ENCODE peak calls at places on chromosomes 11 and 22, in nine cellular contexts. E is CD8-positive, alpha-beta memory T cell; J is CD8-positive, alpha-beta T cell; Y is mucosa of gallbladder; D is Ammon's horn; A is M059J; X is HFFc6; K is COR-L47; S is fibroblast of lung. F is an unnamed sample.
A peak's percentile ranks its signal among the peaks of the same experiment; 100 is the strongest.

GRCh38 chr22:37330200-37331033 is 48.1 kb downstream of the CYTH4 start:
- DNase-seq in E (no peak), J (no peak), Y (peak; percentile 93), D (peak; percentile 81), A (peak; percentile 47), X (peak; percentile 69), K (peak; percentile 78), S (peak; percentile 91), F (no peak)

GRCh38 chr11:70270877-70271634 is 566 bp downstream of the PPFIA1 start:
- DNase-seq in E (peak; percentile 71), J (peak; percentile 14), Y (no peak), D (no peak), A (peak; percentile 47), X (peak; percentile 56), K (peak; percentile 5), S (peak; percentile 73), F (peak; percentile 90)

GRCh38 chr11:69333149-69333710 is 39.3 kb downstream of the MYEOV start:
- DNase-seq in E (no peak), J (no peak), Y (no peak), D (no peak), A (no peak), X (no peak), K (no peak), S (no peak), F (peak; percentile 6)

GRCh38 chr11:46127150-46127638 is 5.9 kb upstream of the PHF21A start:
- DNase-seq in E (peak; percentile 78), J (peak; percentile 23), Y (no peak), D (peak; percentile 20), A (peak; percentile 91), X (peak; percentile 48), K (peak; percentile 5), S (peak; percentile 40), F (no peak)

GRCh38 chr22:36497910-36498669 is 8.8 kb downstream of the FOXRED2 start:
- DNase-seq in E (no peak), J (no peak), Y (no peak), D (no peak), A (no peak), X (no peak), K (no peak), S (no peak), F (no peak)

GRCh38 chr11:26905368-26905767 is 88.5 kb upstream of the FIBIN start:
- DNase-seq in E (no peak), J (no peak), Y (no peak), D (peak; percentile 43), A (peak; percentile 2), X (peak; percentile 35), K (no peak), S (peak; percentile 51), F (no peak)

GRCh38 chr11:62647609-62648005 is 1.2 kb upstream of the GANAB start:
- DNase-seq in E (no peak), J (no peak), Y (no peak), D (no peak), A (peak; percentile 32), X (no peak), K (no peak), S (no peak), F (no peak)

GRCh38 chr11:77082838-77083552 is 16.2 kb downstream of the CAPN5 start:
- DNase-seq in E (peak; percentile 66), J (no peak), Y (peak; percentile 59), D (no peak), A (no peak), X (no peak), K (no peak), S (peak; percentile 25), F (peak; percentile 83)

GRCh38 chr22:35467788-35468187 is 67.8 kb downstream of the MCM5 start:
- DNase-seq in E (no peak), J (no peak), Y (peak; percentile 60), D (peak; percentile 87), A (no peak), X (no peak), K (no peak), S (peak; percentile 32), F (no peak)

GRCh38 chr11:26201411-26201810 is 130.5 kb upstream of the ANO3 start:
- DNase-seq in E (no peak), J (no peak), Y (no peak), D (no peak), A (peak; percentile 1), X (peak; percentile 28), K (no peak), S (peak; percentile 62), F (no peak)

GRCh38 chr11:134856371-134856971 is 444.4 kb upstream of the B3GAT1 start:
- DNase-seq in E (no peak), J (no peak), Y (no peak), D (no peak), A (no peak), X (no peak), K (no peak), S (no peak), F (no peak)

GRCh38 chr11:94728541-94728940 is 39.6 kb upstream of the AMOTL1 start:
- DNase-seq in E (no peak), J (no peak), Y (no peak), D (no peak), A (peak; percentile 77), X (no peak), K (no peak), S (peak; percentile 85), F (no peak)

GRCh38 chr11:15769203-15769602 is 587.1 kb downstream of the SOX6 start:
- DNase-seq in E (no peak), J (no peak), Y (peak; percentile 46), D (no peak), A (no peak), X (no peak), K (no peak), S (no peak), F (no peak)

GRCh38 chr11:47161134-47161854 is 15.4 kb downstream of the ARFGAP2 start:
- DNase-seq in E (peak; percentile 66), J (peak; percentile 41), Y (peak; percentile 61), D (peak; percentile 81), A (peak; percentile 65), X (peak; percentile 41), K (peak; percentile 40), S (peak; percentile 56), F (no peak)

GRCh38 chr11:69492201-69492991 is 10.9 kb downstream of the LINC01488 start:
- DNase-seq in E (no peak), J (no peak), Y (no peak), D (no peak), A (no peak), X (no peak), K (no peak), S (peak; percentile 40), F (peak; percentile 67)

GRCh38 chr11:107044503-107044902 is 26.2 kb upstream of the GUCY1A2 start:
- DNase-seq in E (no peak), J (no peak), Y (no peak), D (no peak), A (peak; percentile 60), X (no peak), K (no peak), S (peak; percentile 72), F (no peak)

GRCh38 chr11:43555811-43556210 is 124.7 kb upstream of the HSD17B12 start:
- DNase-seq in E (no peak), J (no peak), Y (peak; percentile 38), D (peak; percentile 78), A (peak; percentile 26), X (no peak), K (no peak), S (peak; percentile 19), F (no peak)

GRCh38 chr11:104365676-104366075 is 201.7 kb upstream of the PDGFD start:
- DNase-seq in E (no peak), J (no peak), Y (no peak), D (no peak), A (no peak), X (no peak), K (no peak), S (peak; percentile 13), F (no peak)

F was measured in chondrocyte.